ENCODE peak calls at places on chromosome 11, in six cellular contexts. D is A673, K is HTR-8/SVneo, M is AG09309, Y is foreskin fibroblast, O is brain microvascular endothelial cell. L is an unnamed sample.

GRCh38 chr11:28539239-28540025 is 431.2 kb downstream of the METTL15 start:
- DNase-seq in D (no peak), Y (peak), M (no peak), K (no peak), O (no peak), L (no peak)

GRCh38 chr11:94768602-94769511 is 701 bp downstream of the AMOTL1 start:
- DNase-seq in O (no peak), D (peak), Y (peak), K (no peak), M (no peak), L (no peak)

GRCh38 chr11:95404370-95404769 is 173.4 kb upstream of the SESN3 start:
- DNase-seq in K (no peak), O (no peak), M (no peak), D (no peak), Y (no peak), L (no peak)

GRCh38 chr11:113664981-113665710 is 41.0 kb downstream of the TMPRSS5 start:
- DNase-seq in K (no peak), M (no peak), O (no peak), Y (no peak), D (no peak), L (no peak)

GRCh38 chr11:31240340-31240904 is 129.1 kb downstream of the DCDC1 start:
- DNase-seq in M (no peak), K (no peak), O (peak), D (peak), Y (peak), L (no peak)

GRCh38 chr11:5301846-5302245 is at the start of gene OR51B4:
- DNase-seq in K (no peak), D (no peak), Y (no peak), O (no peak), M (no peak), L (no peak)

GRCh38 chr11:115226556-115226955 is 277.7 kb downstream of the CADM1 start:
- DNase-seq in D (peak), M (peak), O (peak), Y (peak), K (peak), L (peak)

GRCh38 chr11:10778217-10778970 is 27.3 kb downstream of the CTR9 start:
- DNase-seq in Y (peak), D (no peak), M (peak), K (no peak), O (peak), L (no peak)

GRCh38 chr11:63869686-63870085 is 30.8 kb downstream of the MARK2 start:
- DNase-seq in Y (no peak), M (no peak), D (no peak), K (no peak), O (no peak), L (no peak)

GRCh38 chr11:126407101-126407521 is 51.6 kb downstream of the ST3GAL4 start:
- DNase-seq in O (no peak), D (no peak), M (no peak), Y (no peak), K (no peak), L (no peak)

L was measured in H54.